ENCODE peak calls at places on chromosomes 5 and 9, in nine cellular contexts. One of them, this sample, is unnamed.

GRCh38 chr5:87184544-87184943 is 83.1 kb upstream of the RASA1 start:
- DNase-seq in NCI-H2081: no peak
- DNase-seq in iris pigment epithelial cell: no peak
- DNase-seq in NCI-H460: no peak
- DNase-seq in germinal center: no peak
- DNase-seq in NCI-H446: no peak
- DNase-seq in anterior cingulate cortex: no peak
- DNase-seq in stimulated activated CD4-positive, alpha-beta T cell treated with anti-CD3 and anti-CD28 coated beads, TNF-alpha, amount 100 ng/mL, for 1 hour: no peak
- DNase-seq in T-helper 1 cell: no peak
- DNase-seq in this sample: no peak

GRCh38 chr9:127305450-127306226 is 41.1 kb downstream of the GARNL3 start:
- DNase-seq in NCI-H2081: no peak
- DNase-seq in iris pigment epithelial cell: no peak
- DNase-seq in NCI-H460: no peak
- DNase-seq in germinal center: no peak
- DNase-seq in NCI-H446: no peak
- DNase-seq in anterior cingulate cortex: no peak
- DNase-seq in stimulated activated CD4-positive, alpha-beta T cell treated with anti-CD3 and anti-CD28 coated beads, TNF-alpha, amount 100 ng/mL, for 1 hour: no peak
- DNase-seq in T-helper 1 cell: no peak
- DNase-seq in this sample: no peak

GRCh38 chr9:114503009-114503408 is 2.3 kb downstream of the WHRN start:
- DNase-seq in NCI-H2081: peak; percentile 60
- DNase-seq in iris pigment epithelial cell: no peak
- DNase-seq in NCI-H460: no peak
- DNase-seq in germinal center: no peak
- DNase-seq in NCI-H446: no peak
- DNase-seq in anterior cingulate cortex: peak; percentile 25
- DNase-seq in stimulated activated CD4-positive, alpha-beta T cell treated with anti-CD3 and anti-CD28 coated beads, TNF-alpha, amount 100 ng/mL, for 1 hour: no peak
- DNase-seq in T-helper 1 cell: no peak
- DNase-seq in this sample: peak; percentile 13

GRCh38 chr5:132797651-132798050 is 15.5 kb upstream of the SOWAHA start:
- DNase-seq in NCI-H2081: no peak
- DNase-seq in iris pigment epithelial cell: no peak
- DNase-seq in NCI-H460: no peak
- DNase-seq in germinal center: no peak
- DNase-seq in NCI-H446: no peak
- DNase-seq in anterior cingulate cortex: peak; percentile 64
- DNase-seq in stimulated activated CD4-positive, alpha-beta T cell treated with anti-CD3 and anti-CD28 coated beads, TNF-alpha, amount 100 ng/mL, for 1 hour: no peak
- DNase-seq in T-helper 1 cell: no peak
- DNase-seq in this sample: no peak

GRCh38 chr5:126370796-126371718 is 52.2 kb upstream of the GRAMD2B start:
- DNase-seq in NCI-H2081: no peak
- DNase-seq in iris pigment epithelial cell: peak; percentile 77
- DNase-seq in NCI-H460: no peak
- DNase-seq in germinal center: no peak
- DNase-seq in NCI-H446: no peak
- DNase-seq in anterior cingulate cortex: no peak
- DNase-seq in stimulated activated CD4-positive, alpha-beta T cell treated with anti-CD3 and anti-CD28 coated beads, TNF-alpha, amount 100 ng/mL, for 1 hour: no peak
- DNase-seq in T-helper 1 cell: no peak
- DNase-seq in this sample: peak; percentile 38

GRCh38 chr5:161676109-161676508 is 9.4 kb upstream of the GABRA6 start:
- DNase-seq in NCI-H2081: peak; percentile 2
- DNase-seq in iris pigment epithelial cell: no peak
- DNase-seq in NCI-H460: no peak
- DNase-seq in germinal center: no peak
- DNase-seq in NCI-H446: peak; percentile 33
- DNase-seq in anterior cingulate cortex: no peak
- DNase-seq in stimulated activated CD4-positive, alpha-beta T cell treated with anti-CD3 and anti-CD28 coated beads, TNF-alpha, amount 100 ng/mL, for 1 hour: no peak
- DNase-seq in T-helper 1 cell: no peak
- DNase-seq in this sample: peak; percentile 9

GRCh38 chr5:151202381-151203139 is 21.3 kb downstream of the CCDC69 start:
- DNase-seq in NCI-H2081: no peak
- DNase-seq in iris pigment epithelial cell: peak; percentile 86
- DNase-seq in NCI-H460: peak; percentile 5
- DNase-seq in germinal center: no peak
- DNase-seq in NCI-H446: no peak
- DNase-seq in anterior cingulate cortex: no peak
- DNase-seq in stimulated activated CD4-positive, alpha-beta T cell treated with anti-CD3 and anti-CD28 coated beads, TNF-alpha, amount 100 ng/mL, for 1 hour: no peak
- DNase-seq in T-helper 1 cell: no peak
- DNase-seq in this sample: no peak

GRCh38 chr5:73693573-73694061 is 67.6 kb downstream of the ARHGEF28 start:
- DNase-seq in NCI-H2081: no peak
- DNase-seq in iris pigment epithelial cell: peak; percentile 68
- DNase-seq in NCI-H460: peak; percentile 14
- DNase-seq in germinal center: no peak
- DNase-seq in NCI-H446: no peak
- DNase-seq in anterior cingulate cortex: no peak
- DNase-seq in stimulated activated CD4-positive, alpha-beta T cell treated with anti-CD3 and anti-CD28 coated beads, TNF-alpha, amount 100 ng/mL, for 1 hour: no peak
- DNase-seq in T-helper 1 cell: no peak
- DNase-seq in this sample: no peak

GRCh38 chr5:115169392-115170127 is at the start of gene TRIM36:
- DNase-seq in NCI-H2081: peak; percentile 93
- DNase-seq in iris pigment epithelial cell: peak; percentile 92
- DNase-seq in NCI-H460: peak; percentile 92
- DNase-seq in germinal center: peak; percentile 85
- DNase-seq in NCI-H446: peak; percentile 83
- DNase-seq in anterior cingulate cortex: peak; percentile 93
- DNase-seq in stimulated activated CD4-positive, alpha-beta T cell treated with anti-CD3 and anti-CD28 coated beads, TNF-alpha, amount 100 ng/mL, for 1 hour: peak; percentile 69
- DNase-seq in T-helper 1 cell: peak; percentile 80
- DNase-seq in this sample: peak; percentile 88

GRCh38 chr5:25033658-25034057 is 388.9 kb upstream of the CDH10 start:
- DNase-seq in NCI-H2081: no peak
- DNase-seq in iris pigment epithelial cell: no peak
- DNase-seq in NCI-H460: no peak
- DNase-seq in germinal center: no peak
- DNase-seq in NCI-H446: no peak
- DNase-seq in anterior cingulate cortex: no peak
- DNase-seq in stimulated activated CD4-positive, alpha-beta T cell treated with anti-CD3 and anti-CD28 coated beads, TNF-alpha, amount 100 ng/mL, for 1 hour: no peak
- DNase-seq in T-helper 1 cell: no peak
- DNase-seq in this sample: no peak

GRCh38 chr5:173675287-173675996 is 59.0 kb upstream of the BOD1 start:
- DNase-seq in NCI-H2081: no peak
- DNase-seq in iris pigment epithelial cell: no peak
- DNase-seq in NCI-H460: no peak
- DNase-seq in germinal center: no peak
- DNase-seq in NCI-H446: no peak
- DNase-seq in anterior cingulate cortex: no peak
- DNase-seq in stimulated activated CD4-positive, alpha-beta T cell treated with anti-CD3 and anti-CD28 coated beads, TNF-alpha, amount 100 ng/mL, for 1 hour: no peak
- DNase-seq in T-helper 1 cell: no peak
- DNase-seq in this sample: no peak

GRCh38 chr5:135053278-135053677 is 19.2 kb upstream of the PITX1 start:
- DNase-seq in NCI-H2081: no peak
- DNase-seq in iris pigment epithelial cell: no peak
- DNase-seq in NCI-H460: no peak
- DNase-seq in germinal center: peak; percentile 89
- DNase-seq in NCI-H446: no peak
- DNase-seq in anterior cingulate cortex: no peak
- DNase-seq in stimulated activated CD4-positive, alpha-beta T cell treated with anti-CD3 and anti-CD28 coated beads, TNF-alpha, amount 100 ng/mL, for 1 hour: no peak
- DNase-seq in T-helper 1 cell: no peak
- DNase-seq in this sample: peak; percentile 56

GRCh38 chr5:82584631-82585030 is 306.5 kb upstream of the RPS23 start:
- DNase-seq in NCI-H2081: no peak
- DNase-seq in iris pigment epithelial cell: no peak
- DNase-seq in NCI-H460: no peak
- DNase-seq in germinal center: no peak
- DNase-seq in NCI-H446: no peak
- DNase-seq in anterior cingulate cortex: peak; percentile 34
- DNase-seq in stimulated activated CD4-positive, alpha-beta T cell treated with anti-CD3 and anti-CD28 coated beads, TNF-alpha, amount 100 ng/mL, for 1 hour: no peak
- DNase-seq in T-helper 1 cell: no peak
- DNase-seq in this sample: no peak

GRCh38 chr9:3751125-3751758 is 225.4 kb upstream of the RFX3 start:
- DNase-seq in NCI-H2081: no peak
- DNase-seq in iris pigment epithelial cell: peak; percentile 65
- DNase-seq in NCI-H460: no peak
- DNase-seq in germinal center: no peak
- DNase-seq in NCI-H446: no peak
- DNase-seq in anterior cingulate cortex: peak; percentile 7
- DNase-seq in stimulated activated CD4-positive, alpha-beta T cell treated with anti-CD3 and anti-CD28 coated beads, TNF-alpha, amount 100 ng/mL, for 1 hour: no peak
- DNase-seq in T-helper 1 cell: no peak
- DNase-seq in this sample: no peak

GRCh38 chr5:178551059-178551458 is 39.1 kb downstream of the COL23A1 start:
- DNase-seq in NCI-H2081: no peak
- DNase-seq in iris pigment epithelial cell: peak; percentile 46
- DNase-seq in NCI-H460: peak; percentile 21
- DNase-seq in germinal center: peak; percentile 21
- DNase-seq in NCI-H446: no peak
- DNase-seq in anterior cingulate cortex: no peak
- DNase-seq in stimulated activated CD4-positive, alpha-beta T cell treated with anti-CD3 and anti-CD28 coated beads, TNF-alpha, amount 100 ng/mL, for 1 hour: no peak
- DNase-seq in T-helper 1 cell: no peak
- DNase-seq in this sample: peak; percentile 2

This sample was measured in NCI-H526.